ENCODE peak calls at places on chromosome 20, in ten cellular contexts. H is spleen; L is T follicular helper cell; U is activated gamma-delta T cell treated with Interleukin-2 at 50 U/mL for 16 hours; S is stimulated activated CD4-positive, alpha-beta T cell treated with anti-CD3 and anti-CD28 coated beads, Interleukin-15, amount 100 ng/mL, for 1 hour; X is mesothelial cell of epicardium; V is choroid plexus epithelial cell; E is NCI-H345; O is COLO829; N is DMS153. A is an unnamed sample.

GRCh38 chr20:47603260-47603659 is 101.6 kb downstream of the NCOA3 start:
- DNase-seq in H (no peak), L (no peak), U (no peak), S (no peak), X (no peak), V (no peak), E (no peak), O (no peak), N (no peak), A (no peak)

GRCh38 chr20:63290677-63291472 is 2.1 kb upstream of the COL20A1 start:
- DNase-seq in H (no peak), L (peak), U (peak), S (peak), X (peak), V (peak), E (no peak), O (peak), N (no peak), A (no peak)

GRCh38 chr20:6495907-6496306 is 271.6 kb upstream of the BMP2 start:
- DNase-seq in H (no peak), L (no peak), U (no peak), S (no peak), X (no peak), V (no peak), E (no peak), O (no peak), N (no peak), A (no peak)

GRCh38 chr20:46206025-46206424 is 87.9 kb downstream of the CD40 start:
- DNase-seq in H (peak), L (no peak), U (no peak), S (no peak), X (no peak), V (peak), E (no peak), O (peak), N (no peak), A (no peak)

GRCh38 chr20:53157443-53158408 is 185.6 kb downstream of the TSHZ2 start:
- DNase-seq in H (peak), L (peak), U (peak), S (no peak), X (no peak), V (peak), E (peak), O (peak), N (no peak), A (peak)

GRCh38 chr20:58071991-58072390 is 156.5 kb downstream of the ANKRD60 start:
- DNase-seq in H (no peak), L (no peak), U (no peak), S (no peak), X (no peak), V (no peak), E (no peak), O (no peak), N (peak), A (no peak)

GRCh38 chr20:44018684-44019637 is 104.3 kb downstream of the TOX2 start:
- DNase-seq in H (no peak), L (no peak), U (no peak), S (no peak), X (no peak), V (no peak), E (peak), O (no peak), N (no peak), A (no peak)

GRCh38 chr20:14915356-14915755 is 577.9 kb upstream of the FLRT3 start:
- DNase-seq in H (no peak), L (no peak), U (no peak), S (no peak), X (no peak), V (no peak), E (no peak), O (no peak), N (no peak), A (no peak)

GRCh38 chr20:60010689-60011417 is 52.6 kb downstream of the CDH26 start:
- DNase-seq in H (no peak), L (no peak), U (no peak), S (no peak), X (no peak), V (no peak), E (no peak), O (no peak), N (no peak), A (no peak)

GRCh38 chr20:46220808-46221207 is 87.5 kb downstream of the CDH22 start:
- DNase-seq in H (no peak), L (no peak), U (no peak), S (no peak), X (no peak), V (no peak), E (peak), O (no peak), N (peak), A (no peak)

GRCh38 chr20:58579819-58580492 is 64.8 kb upstream of the APCDD1L start:
- DNase-seq in H (no peak), L (no peak), U (no peak), S (no peak), X (no peak), V (no peak), E (no peak), O (no peak), N (no peak), A (no peak)

GRCh38 chr20:51423810-51424209 is 118.7 kb downstream of the NFATC2 start:
- DNase-seq in H (no peak), L (no peak), U (no peak), S (no peak), X (no peak), V (no peak), E (no peak), O (no peak), N (no peak), A (no peak)

GRCh38 chr20:53077373-53078205 is 105.4 kb downstream of the TSHZ2 start:
- DNase-seq in H (no peak), L (no peak), U (no peak), S (no peak), X (no peak), V (no peak), E (no peak), O (no peak), N (peak), A (no peak)

GRCh38 chr20:35329435-35330139 is 37.4 kb upstream of the FAM83C start:
- DNase-seq in H (no peak), L (no peak), U (peak), S (no peak), X (no peak), V (no peak), E (peak), O (peak), N (peak), A (no peak)

GRCh38 chr20:47204008-47204745 is 152.3 kb downstream of the ZMYND8 start:
- DNase-seq in H (peak), L (no peak), U (no peak), S (no peak), X (no peak), V (peak), E (no peak), O (no peak), N (no peak), A (no peak)

GRCh38 chr20:20134941-20135572 is 82.7 kb downstream of the CFAP61 start:
- DNase-seq in H (no peak), L (no peak), U (no peak), S (no peak), X (no peak), V (no peak), E (no peak), O (no peak), N (no peak), A (no peak)

GRCh38 chr20:24897974-24898373 is 51.1 kb upstream of the CST7 start:
- DNase-seq in H (no peak), L (no peak), U (no peak), S (no peak), X (no peak), V (no peak), E (no peak), O (no peak), N (no peak), A (no peak)

GRCh38 chr20:24194133-24194532 is 205.6 kb upstream of the GGTLC1 start:
- DNase-seq in H (no peak), L (no peak), U (no peak), S (no peak), X (no peak), V (no peak), E (no peak), O (no peak), N (no peak), A (no peak)

A was measured in AG09319.